ENCODE peak calls at places on chromosomes 16 and 17, in seven cellular contexts. One of them, this sample, is unnamed.

GRCh38 chr16:57540387-57540786 is 2.1 kb upstream of the ADGRG5 start:
- DNase-seq in dorsolateral prefrontal cortex: no peak
- DNase-seq in foreskin keratinocyte: no peak
- DNase-seq in activated T-helper 1 cell treated with Interleukin-2 at 50 U/mL for 16 hours: no peak
- DNase-seq in germinal center: no peak
- DNase-seq in PC-3: no peak
- DNase-seq in NCI-H1048: no peak
- DNase-seq in this sample: no peak

GRCh38 chr16:23564964-23565363 is 7.4 kb downstream of the UBFD1 start:
- DNase-seq in foreskin keratinocyte: no peak
- DNase-seq in PC-3: no peak
- DNase-seq in dorsolateral prefrontal cortex: peak
- DNase-seq in activated T-helper 1 cell treated with Interleukin-2 at 50 U/mL for 16 hours: no peak
- DNase-seq in germinal center: no peak
- DNase-seq in NCI-H1048: no peak
- DNase-seq in this sample: no peak

GRCh38 chr16:12661656-12662172 is 142.0 kb downstream of the CPPED1 start:
- DNase-seq in germinal center: no peak
- DNase-seq in PC-3: peak
- DNase-seq in foreskin keratinocyte: no peak
- DNase-seq in NCI-H1048: no peak
- DNase-seq in dorsolateral prefrontal cortex: no peak
- DNase-seq in activated T-helper 1 cell treated with Interleukin-2 at 50 U/mL for 16 hours: no peak
- DNase-seq in this sample: no peak

GRCh38 chr16:28951410-28951943 is 740 bp downstream of the NFATC2IP start:
- DNase-seq in PC-3: no peak
- DNase-seq in NCI-H1048: no peak
- DNase-seq in germinal center: no peak
- DNase-seq in foreskin keratinocyte: no peak
- DNase-seq in dorsolateral prefrontal cortex: no peak
- DNase-seq in activated T-helper 1 cell treated with Interleukin-2 at 50 U/mL for 16 hours: peak
- DNase-seq in this sample: no peak

GRCh38 chr17:2262146-2262587 is 41.4 kb downstream of the SMG6 start:
- DNase-seq in activated T-helper 1 cell treated with Interleukin-2 at 50 U/mL for 16 hours: no peak
- DNase-seq in germinal center: no peak
- DNase-seq in PC-3: peak
- DNase-seq in NCI-H1048: no peak
- DNase-seq in foreskin keratinocyte: peak
- DNase-seq in dorsolateral prefrontal cortex: no peak
- DNase-seq in this sample: no peak

GRCh38 chr17:79814966-79815835 is 18.3 kb upstream of the CBX8 start:
- DNase-seq in germinal center: no peak
- DNase-seq in PC-3: peak
- DNase-seq in activated T-helper 1 cell treated with Interleukin-2 at 50 U/mL for 16 hours: no peak
- DNase-seq in dorsolateral prefrontal cortex: no peak
- DNase-seq in foreskin keratinocyte: no peak
- DNase-seq in NCI-H1048: no peak
- DNase-seq in this sample: no peak

GRCh38 chr16:1526608-1527555 is 6.6 kb upstream of the TMEM204 start:
- DNase-seq in PC-3: no peak
- DNase-seq in activated T-helper 1 cell treated with Interleukin-2 at 50 U/mL for 16 hours: no peak
- DNase-seq in germinal center: no peak
- DNase-seq in dorsolateral prefrontal cortex: no peak
- DNase-seq in NCI-H1048: no peak
- DNase-seq in foreskin keratinocyte: no peak
- DNase-seq in this sample: no peak

GRCh38 chr16:12568438-12568837 is 235.2 kb downstream of the CPPED1 start:
- DNase-seq in foreskin keratinocyte: no peak
- DNase-seq in NCI-H1048: no peak
- DNase-seq in germinal center: no peak
- DNase-seq in PC-3: no peak
- DNase-seq in dorsolateral prefrontal cortex: no peak
- DNase-seq in activated T-helper 1 cell treated with Interleukin-2 at 50 U/mL for 16 hours: no peak
- DNase-seq in this sample: no peak